ENCODE peak calls at places on chromosome 20, in six cellular contexts. G, L, A, V, Q and H are unnamed samples.

GRCh38 chr20:46027245-46027853 is 1.7 kb upstream of the SLC12A5 start:
- DNase-seq in A (peak), Q (peak), G (peak), L (peak), V (no peak), H (peak)

GRCh38 chr20:48238326-48238725 is 453.0 kb upstream of the SULF2 start:
- DNase-seq in G (no peak), V (no peak), A (no peak), L (no peak), Q (no peak), H (no peak)

GRCh38 chr20:1001116-1001515 is 995 bp downstream of the RSPO4 start:
- DNase-seq in L (no peak), A (no peak), V (no peak), G (no peak), Q (no peak), H (no peak)

GRCh38 chr20:44911264-44911921 is 1.5 kb downstream of the PABPC1L start:
- DNase-seq in Q (peak), L (peak), V (no peak), G (peak), A (peak), H (peak)

GRCh38 chr20:45501600-45501999 is 13.8 kb downstream of the SPINT3 start:
- DNase-seq in A (no peak), G (no peak), V (no peak), L (no peak), Q (no peak), H (no peak)

GRCh38 chr20:10671221-10671849 is 2.5 kb downstream of the JAG1 start:
- DNase-seq in A (peak), Q (peak), L (peak), G (peak), V (peak), H (peak)

GRCh38 chr20:58642465-58642864 is 8.6 kb upstream of the STX16 start:
- DNase-seq in Q (no peak), A (no peak), G (no peak), L (no peak), V (no peak), H (no peak)

GRCh38 chr20:54133434-54134427 is 40.1 kb downstream of the CYP24A1 start:
- DNase-seq in Q (no peak), L (no peak), V (no peak), G (no peak), A (no peak), H (peak)

GRCh38 chr20:3815703-3816315 is 4.5 kb upstream of the AP5S1 start:
- DNase-seq in V (no peak), L (no peak), G (no peak), A (no peak), Q (no peak), H (no peak)

GRCh38 chr20:50642288-50642803 is 49.0 kb downstream of the RIPOR3 start:
- DNase-seq in Q (peak), A (no peak), G (no peak), V (no peak), L (peak), H (no peak)

GRCh38 chr20:16732506-16733152 is 2.8 kb downstream of the SNRPB2 start:
- DNase-seq in V (no peak), G (no peak), L (no peak), Q (peak), A (no peak), H (no peak)

GRCh38 chr20:63538204-63539091 is 1.3 kb upstream of the PTK6 start:
- DNase-seq in L (peak), G (peak), Q (no peak), V (no peak), A (no peak), H (peak)

GRCh38 chr20:58714340-58714922 is 21.8 kb downstream of the NPEPL1 start:
- DNase-seq in L (no peak), A (no peak), Q (peak), G (no peak), V (no peak), H (no peak)

GRCh38 chr20:51096571-51097267 is 73.8 kb upstream of the KCNG1 start:
- DNase-seq in A (no peak), L (no peak), V (no peak), Q (no peak), G (no peak), H (no peak)

GRCh38 chr20:1306316-1307135 is 22.4 kb downstream of the SDCBP2 start:
- DNase-seq in L (no peak), A (no peak), V (no peak), G (no peak), Q (no peak), H (no peak)

GRCh38 chr20:59013031-59013951 is 5.9 kb upstream of the TUBB1 start:
- DNase-seq in L (no peak), G (no peak), V (no peak), Q (no peak), A (no peak), H (no peak)

GRCh38 chr20:48740269-48740603 is 87.6 kb downstream of the PREX1 start:
- DNase-seq in L (no peak), V (no peak), Q (no peak), A (no peak), G (no peak), H (no peak)

GRCh38 chr20:45771182-45771759 is 20.4 kb downstream of the WFDC3 start:
- DNase-seq in L (peak), Q (peak), G (peak), A (peak), V (peak), H (peak)

GRCh38 chr20:52972965-52973819 is 1.0 kb downstream of the TSHZ2 start:
- DNase-seq in L (no peak), G (no peak), Q (no peak), V (no peak), A (no peak), H (no peak)

GRCh38 chr20:24790746-24791283 is 158.3 kb upstream of the CST7 start:
- DNase-seq in G (no peak), V (no peak), A (no peak), Q (no peak), L (no peak), H (no peak)

GRCh38 chr20:44501448-44501847 is 20.4 kb downstream of the SERINC3 start:
- DNase-seq in V (no peak), Q (no peak), L (no peak), A (no peak), G (no peak), H (no peak)

GRCh38 chr20:62816879-62817873 is at the start of gene COL9A3:
- DNase-seq in L (no peak), V (no peak), G (no peak), A (no peak), Q (no peak), H (peak)

GRCh38 chr20:41619360-41620115 is 1.4 kb upstream of the CHD6 start:
- DNase-seq in V (no peak), A (no peak), L (no peak), G (no peak), Q (no peak), H (no peak)

GRCh38 chr20:64152906-64153305 is 11.3 kb upstream of the MYT1 start:
- DNase-seq in A (no peak), L (no peak), V (no peak), G (no peak), Q (no peak), H (no peak)

GRCh38 chr20:3221398-3222226 is 12.3 kb downstream of the ITPA start:
- DNase-seq in A (no peak), Q (no peak), L (no peak), V (no peak), G (no peak), H (no peak)

GRCh38 chr20:62656919-62657635 is 14.8 kb downstream of the SLCO4A1 start:
- DNase-seq in G (no peak), A (no peak), V (no peak), L (no peak), Q (no peak), H (no peak)

GRCh38 chr20:50286609-50287008 is 96.0 kb downstream of the CEBPB start:
- DNase-seq in L (no peak), Q (no peak), A (peak), V (no peak), G (peak), H (no peak)

GRCh38 chr20:5586720-5587119 is 163.5 kb upstream of the SHLD1 start:
- DNase-seq in A (no peak), L (no peak), Q (peak), V (no peak), G (no peak), H (no peak)

GRCh38 chr20:9112541-9113515 is 43.9 kb downstream of the PLCB4 start:
- DNase-seq in A (peak), G (no peak), L (no peak), V (no peak), Q (no peak), H (no peak)

GRCh38 chr20:6698056-6698455 is 69.4 kb upstream of the BMP2 start:
- DNase-seq in G (peak), L (no peak), V (no peak), A (no peak), Q (no peak), H (peak)

GRCh38 chr20:43893930-43894329 is 20.7 kb upstream of the TOX2 start:
- DNase-seq in L (no peak), V (no peak), G (no peak), Q (no peak), A (no peak), H (no peak)

GRCh38 chr20:47066484-47067270 is 172.0 kb downstream of the EYA2 start:
- DNase-seq in V (no peak), L (no peak), G (no peak), A (no peak), Q (no peak), H (no peak)

GRCh38 chr20:61735503-61735785 is 330.2 kb downstream of the TAF4 start:
- DNase-seq in A (no peak), V (no peak), G (no peak), Q (no peak), L (no peak), H (no peak)

GRCh38 chr20:2006452-2007381 is 12.9 kb upstream of the PDYN start:
- DNase-seq in V (no peak), L (peak), Q (peak), G (no peak), A (peak), H (peak)

DNA sequence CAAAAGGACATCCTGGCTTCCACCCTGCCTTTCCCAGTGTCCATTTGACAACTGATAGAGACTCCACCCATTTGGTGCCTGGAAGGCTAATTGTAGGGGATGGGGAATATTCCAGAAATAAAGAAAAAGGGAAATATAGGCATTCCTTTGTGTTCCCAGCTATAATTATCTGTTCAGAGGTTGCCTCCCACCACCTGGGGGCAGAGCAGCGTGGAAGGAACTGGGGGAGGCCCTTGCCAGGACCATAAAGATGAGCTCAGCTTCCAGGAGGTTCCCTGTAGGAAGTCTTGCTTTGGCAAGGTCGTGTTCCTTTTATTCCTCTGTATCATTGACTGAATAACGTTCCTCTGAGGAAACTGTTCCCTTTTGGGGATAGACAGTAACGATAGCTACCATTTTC is 214.7 kb downstream of the TFAP2C start:
- DNase-seq in V (no peak), G (no peak), L (peak), A (no peak), Q (no peak), H (no peak)
- TF ChIP-seq MYC in V (no peak), G (no peak), L (no peak), A (no peak), Q (no peak), H (no peak)

DNA sequence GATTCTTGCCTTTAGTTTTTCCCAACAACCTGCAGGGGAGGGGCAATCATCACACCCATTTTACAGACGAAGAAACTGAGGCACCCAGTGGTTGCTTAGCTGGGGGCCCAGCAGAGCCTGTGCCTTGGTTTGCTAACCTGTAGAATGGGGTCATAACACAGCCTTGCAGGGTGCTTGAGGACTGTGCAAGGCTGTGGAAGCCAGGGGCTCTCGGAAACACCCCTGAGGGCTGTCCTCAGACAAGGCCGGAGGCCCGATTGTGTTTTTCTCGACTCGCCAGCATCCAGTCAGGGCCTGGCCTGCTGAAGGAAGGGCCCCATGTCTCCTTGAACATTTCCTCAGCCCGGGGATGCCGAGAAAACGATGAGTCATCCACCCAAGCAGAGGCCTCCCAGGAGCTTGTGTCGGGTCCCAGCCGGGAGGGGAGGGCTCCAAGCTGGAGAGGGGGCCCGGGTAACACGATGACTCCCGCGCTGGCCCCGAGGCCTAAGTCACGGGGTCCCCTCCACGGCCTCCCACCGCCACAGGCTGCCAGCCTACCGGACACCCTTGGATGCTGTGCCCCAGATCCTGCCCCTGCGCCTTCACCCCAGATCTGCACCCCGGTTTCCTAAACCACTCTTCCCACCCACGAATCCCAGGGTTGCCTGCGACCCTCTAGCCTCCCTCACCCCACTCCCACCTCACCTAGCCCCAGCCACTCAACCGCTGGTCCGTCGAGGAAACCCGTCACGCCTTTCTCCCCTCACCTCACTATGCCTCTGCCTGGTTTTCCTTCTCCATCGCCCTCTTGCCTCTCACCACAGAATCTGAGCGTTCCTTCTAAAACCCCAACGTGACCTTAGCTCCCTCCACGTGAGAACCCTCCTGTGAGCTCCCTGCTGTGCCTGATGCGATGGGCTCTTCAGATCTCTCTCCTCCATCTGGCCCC is 10.6 kb downstream of the NOL4L start:
- DNase-seq in Q (peak), V (no peak), L (peak), G (peak), A (peak), H (no peak)
- TF ChIP-seq MYC in Q (no peak), V (no peak), L (no peak), G (no peak), A (no peak), H (no peak)

GRCh38 chr20:18005170-18005989 is 36.6 kb downstream of the MGME1 start:
- DNase-seq in A (no peak), Q (no peak), L (no peak), G (no peak), V (peak), H (no peak)

GRCh38 chr20:18004389-18005031 is 35.7 kb downstream of the MGME1 start:
- DNase-seq in G (no peak), V (no peak), Q (no peak), A (no peak), L (no peak), H (peak)

GRCh38 chr20:18003897-18004296 is 35.1 kb downstream of the MGME1 start:
- DNase-seq in V (peak), A (no peak), L (no peak), Q (no peak), G (no peak), H (no peak)

GRCh38 chr20:17998446-17998845 is 29.6 kb downstream of the MGME1 start:
- DNase-seq in G (no peak), V (no peak), A (no peak), L (no peak), Q (no peak), H (no peak)

GRCh38 chr20:18001131-18001921 is 32.5 kb downstream of the MGME1 start:
- DNase-seq in G (no peak), L (no peak), A (no peak), V (no peak), Q (no peak), H (peak)
- TF ChIP-seq MYC in G (no peak), L (no peak), A (no peak), V (no peak), Q (no peak), H (peak)

GRCh38 chr20:34622821-34623451 is 54.0 kb downstream of the PIGU start:
- DNase-seq in G (no peak), Q (peak), L (no peak), V (no peak), A (no peak), H (no peak)
- TF ChIP-seq MYC in G (no peak), Q (peak), L (no peak), V (no peak), A (no peak), H (no peak)